ENCODE peak calls at places on chromosomes 3 and 15, in nine cellular contexts. R, X, G, A, O, Z, J, E and C are unnamed samples.

GRCh38 chr3:8660781-8661180 is 16.2 kb upstream of the SSUH2 start:
- DNase-seq in A (no peak), Z (peak; percentile 10), G (no peak), O (no peak), E (no peak), J (no peak), X (no peak), R (no peak), C (no peak)

GRCh38 chr3:174986685-174987084 is 127.6 kb downstream of the NAALADL2 start:
- DNase-seq in E (no peak), A (no peak), R (no peak), X (no peak), J (no peak), Z (no peak), G (no peak), O (no peak), C (no peak)

GRCh38 chr15:85048430-85048829 is 66.8 kb downstream of the PDE8A start:
- DNase-seq in R (no peak), J (no peak), O (no peak), X (no peak), E (no peak), A (no peak), Z (no peak), G (no peak), C (no peak)

GRCh38 chr3:108477511-108478147 is 32.8 kb downstream of the MYH15 start:
- DNase-seq in J (peak; percentile 72), Z (peak; percentile 65), R (peak; percentile 13), O (peak; percentile 78), X (peak; percentile 20), A (peak; percentile 63), G (no peak), E (peak; percentile 26), C (no peak)

GRCh38 chr3:65342084-65342683 is 654.4 kb upstream of the ADAMTS9 start:
- DNase-seq in O (peak; percentile 91), A (no peak), E (peak; percentile 19), R (peak; percentile 20), J (peak; percentile 53), Z (peak; percentile 81), X (no peak), G (no peak), C (no peak)

GRCh38 chr3:181555681-181556080 is 156.0 kb upstream of the SOX2 start:
- DNase-seq in G (no peak), E (no peak), A (no peak), O (no peak), X (peak; percentile 26), R (no peak), J (no peak), Z (no peak), C (no peak)

GRCh38 chr3:46480481-46481195 is 15.9 kb upstream of the LTF start:
- DNase-seq in O (no peak), X (no peak), E (no peak), R (no peak), A (no peak), J (no peak), G (no peak), Z (no peak), C (no peak)

GRCh38 chr15:40081691-40082194 is 26.9 kb downstream of the BMF start:
- DNase-seq in E (peak; percentile 43), R (no peak), Z (peak; percentile 81), O (peak; percentile 83), X (peak; percentile 86), G (no peak), J (peak; percentile 74), A (no peak), C (no peak)

GRCh38 chr3:42996633-42997075 is 17.5 kb downstream of the GASK1A start:
- DNase-seq in R (no peak), Z (peak; percentile 6), O (no peak), E (peak; percentile 48), J (no peak), A (no peak), G (no peak), X (no peak), C (no peak)

GRCh38 chr3:190258634-190259033 is 63.6 kb downstream of the CLDN1 start:
- DNase-seq in E (no peak), G (no peak), A (no peak), Z (no peak), J (no peak), X (peak; percentile 10), O (no peak), R (no peak), C (no peak)

GRCh38 chr15:73756947-73757513 is 3.9 kb upstream of the INSYN1 start:
- DNase-seq in E (no peak), J (no peak), A (no peak), Z (no peak), X (no peak), O (no peak), G (no peak), R (no peak), C (no peak)

GRCh38 chr3:48695113-48695753 is 9.5 kb upstream of the NCKIPSD start:
- DNase-seq in Z (peak; percentile 8), E (peak; percentile 55), O (peak; percentile 94), G (no peak), R (no peak), J (no peak), A (no peak), X (peak; percentile 67), C (no peak)

GRCh38 chr3:24400015-24400414 is 94.6 kb downstream of the THRB start:
- DNase-seq in Z (no peak), O (no peak), A (no peak), G (no peak), X (no peak), J (no peak), E (no peak), R (no peak), C (no peak)

GRCh38 chr3:36969540-36970432 is 23.1 kb downstream of the EPM2AIP1 start:
- DNase-seq in X (peak; percentile 28), A (peak; percentile 80), Z (peak; percentile 46), G (no peak), E (no peak), J (peak; percentile 71), R (no peak), O (peak; percentile 80), C (no peak)

DNA sequence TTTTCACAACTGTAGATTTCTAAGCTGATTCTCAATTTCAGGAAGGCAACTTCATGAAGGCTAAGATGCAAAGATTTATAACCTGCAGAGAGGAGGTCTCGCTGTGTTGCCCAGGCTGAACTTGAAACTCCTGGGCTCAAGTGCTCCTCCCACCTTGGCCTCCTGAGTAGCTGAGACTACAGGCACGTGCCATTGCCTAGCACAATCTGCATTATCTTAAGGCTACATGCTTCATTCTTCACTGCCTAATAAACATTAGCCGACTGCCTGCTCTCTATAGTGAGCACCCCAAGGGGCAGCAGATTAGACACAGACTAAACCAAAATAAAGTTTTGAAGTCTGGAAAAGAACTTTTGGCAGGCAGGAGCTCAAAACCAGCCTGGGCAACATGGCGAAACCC is 17.1 kb downstream of the CPEB1 start:
- DNase-seq in R (no peak), G (no peak), J (no peak), A (no peak), E (no peak), O (no peak), X (no peak), Z (no peak), C (no peak)
- TF ChIP-seq CTCF in R (no peak), G (no peak), J (no peak), A (no peak), E (no peak), O (no peak), X (no peak), Z (no peak), C (no peak)

GRCh38 chr3:124431585-124431984 is 298.7 kb upstream of the UMPS start:
- DNase-seq in O (no peak), G (no peak), E (no peak), J (no peak), Z (no peak), X (no peak), A (no peak), R (no peak), C (no peak)
- TF ChIP-seq CTCF in O (no peak), G (no peak), E (no peak), J (no peak), Z (no peak), X (no peak), A (no peak), R (no peak), C (no peak)

DNA sequence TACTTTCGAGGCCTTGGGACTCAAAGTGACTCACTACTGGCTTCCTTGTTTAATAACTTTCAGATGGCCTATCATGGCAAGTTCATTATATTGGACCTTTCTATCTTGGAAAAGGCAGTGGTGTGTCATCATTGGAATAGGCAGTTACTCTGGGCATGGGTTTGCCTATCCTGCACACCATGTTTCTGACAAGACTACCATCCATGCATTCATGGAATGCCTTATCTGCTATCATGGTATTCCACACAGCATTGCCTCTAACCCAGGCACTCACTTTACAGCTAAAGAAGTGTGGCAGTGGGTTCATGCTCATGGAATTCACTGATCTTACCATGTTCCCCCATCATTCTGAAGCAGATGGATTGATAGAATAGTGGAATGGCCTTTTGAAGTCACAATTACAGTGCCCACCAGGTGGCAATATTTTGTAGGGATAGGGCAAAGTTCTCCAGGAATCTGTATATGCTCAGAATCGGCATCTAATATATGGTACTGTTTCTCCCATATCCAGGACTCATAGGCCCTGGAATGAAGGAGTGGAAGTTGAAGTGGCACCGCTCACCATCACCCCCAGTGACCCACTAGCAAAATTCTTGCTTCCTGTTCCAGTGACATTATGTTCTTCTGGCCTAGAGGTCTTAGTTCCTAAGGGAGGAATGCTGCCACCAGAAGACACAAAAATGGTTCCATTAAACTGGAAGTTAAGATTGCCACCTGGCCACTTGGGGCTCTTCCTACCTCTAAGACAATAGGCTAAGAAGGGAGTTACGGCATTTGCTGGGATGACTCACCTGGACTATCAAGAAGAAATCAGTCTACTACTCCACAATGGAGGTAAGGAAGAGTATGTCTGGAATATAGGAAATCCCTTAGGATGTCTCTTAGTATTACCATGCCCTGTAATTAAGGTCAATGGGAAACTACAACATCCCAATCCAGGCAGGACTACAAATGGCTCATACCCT is 1161.4 kb downstream of the SI start:
- DNase-seq in J (peak; percentile 22), Z (no peak), A (no peak), O (peak; percentile 23), G (no peak), R (no peak), E (no peak), X (no peak), C (no peak)
- TF ChIP-seq CTCF in J (peak; percentile 21), Z (no peak), A (no peak), O (peak; percentile 57), G (no peak), R (no peak), E (no peak), X (no peak), C (peak; percentile 49)

DNA sequence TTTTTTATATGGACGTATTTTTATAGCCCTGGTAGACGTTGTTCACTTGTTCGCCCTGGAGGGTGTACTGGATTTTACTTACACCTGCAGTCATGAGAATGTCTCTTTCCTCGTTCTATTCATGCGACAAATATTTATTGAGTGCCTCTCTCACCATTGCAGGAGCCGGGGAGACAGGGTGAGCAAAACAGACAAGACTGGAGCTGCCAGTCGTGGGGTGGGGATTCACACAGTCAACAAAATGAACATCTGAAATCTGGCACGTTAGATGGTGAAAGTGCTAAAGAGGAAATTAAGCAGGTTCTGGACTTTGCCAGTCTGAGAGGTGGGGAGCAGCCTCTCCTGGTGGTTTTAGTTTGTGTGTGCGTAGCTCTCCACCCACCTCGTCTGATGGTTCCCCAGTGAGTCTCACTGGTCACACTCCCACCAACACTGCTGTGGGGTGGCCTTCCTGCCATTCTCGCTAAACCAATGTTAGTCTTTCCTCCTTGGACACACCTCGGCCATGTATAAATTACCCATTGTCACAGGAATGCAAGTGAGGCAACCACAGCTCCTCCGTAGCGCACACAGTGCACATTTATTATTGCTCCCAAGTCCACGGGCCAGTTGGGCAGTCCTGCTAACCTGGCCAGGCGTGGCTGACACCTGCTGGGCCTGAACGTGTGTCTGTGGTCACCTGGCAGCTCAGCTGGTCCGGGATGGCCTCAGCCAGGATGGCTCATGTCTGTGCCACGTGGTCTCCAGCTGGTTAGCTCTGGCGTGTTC is 31.5 kb downstream of the FBLN2 start:
- DNase-seq in E (no peak), J (no peak), A (no peak), R (no peak), Z (no peak), G (no peak), O (no peak), X (no peak), C (no peak)
- TF ChIP-seq CTCF in E (no peak), J (no peak), A (no peak), R (no peak), Z (no peak), G (no peak), O (no peak), X (no peak), C (no peak)